ENCODE peak calls at places on chromosomes 6 and 20, in four cellular contexts. Y is HFF-Myc, Z is AG04450, G is GM13977. V is an unnamed sample.

GRCh38 chr6:4692664-4693063 is 83.5 kb upstream of the CDYL start:
- DNase-seq in Y (no peak), Z (no peak), G (no peak), V (no peak)

GRCh38 chr6:47135772-47136171 is 93.6 kb upstream of the ADGRF1 start:
- DNase-seq in Y (peak; percentile 85), Z (peak; percentile 75), G (no peak), V (peak; percentile 62)

GRCh38 chr20:45450097-45450818 is 19.3 kb upstream of the WFDC2 start:
- DNase-seq in Y (peak; percentile 30), Z (no peak), G (peak; percentile 43), V (peak; percentile 10)

GRCh38 chr6:100346203-100346602 is 118.5 kb downstream of the SIM1 start:
- DNase-seq in Y (no peak), Z (no peak), G (no peak), V (no peak)

GRCh38 chr6:51411726-51412125 is 593.1 kb downstream of the TFAP2B start:
- DNase-seq in Y (no peak), Z (no peak), G (no peak), V (no peak)

GRCh38 chr20:24745206-24745605 is 203.9 kb upstream of the CST7 start:
- DNase-seq in Y (no peak), Z (no peak), G (no peak), V (no peak)

GRCh38 chr20:63099426-63100267 is 92.9 kb upstream of the BHLHE23 start:
- DNase-seq in Y (no peak), Z (no peak), G (no peak), V (no peak)

GRCh38 chr6:34671801-34672656 is 24.5 kb downstream of the ILRUN start:
- DNase-seq in Y (no peak), Z (no peak), G (peak; percentile 75), V (no peak)

GRCh38 chr6:4350571-4351505 is 215.5 kb upstream of the ECI2 start:
- DNase-seq in Y (no peak), Z (no peak), G (no peak), V (no peak)

GRCh38 chr6:163338671-163339405 is 75.7 kb upstream of the QKI start:
- DNase-seq in Y (no peak), Z (no peak), G (no peak), V (no peak)

GRCh38 chr20:46308258-46309157 is at the start of gene CDH22:
- DNase-seq in Y (no peak), Z (no peak), G (peak; percentile 80), V (no peak)

GRCh38 chr6:160102399-160102798 is 19.2 kb upstream of the SLC22A1 start:
- DNase-seq in Y (no peak), Z (no peak), G (no peak), V (no peak)

GRCh38 chr20:63178889-63179751 is 36.8 kb downstream of the YTHDF1 start:
- DNase-seq in Y (no peak), Z (no peak), G (peak; percentile 91), V (no peak)

GRCh38 chr20:46400828-46401477 is 5.5 kb downstream of the ELMO2 start:
- DNase-seq in Y (peak; percentile 33), Z (no peak), G (no peak), V (peak; percentile 58)

GRCh38 chr20:62058941-62059340 is 6.7 kb downstream of the TAF4 start:
- DNase-seq in Y (no peak), Z (no peak), G (no peak), V (no peak)

GRCh38 chr6:105431226-105431625 is 28.3 kb upstream of the PREP start:
- DNase-seq in Y (no peak), Z (peak; percentile 15), G (peak; percentile 23), V (no peak)

GRCh38 chr20:35952480-35953410 is 1.6 kb downstream of the SCAND1 start:
- DNase-seq in Y (no peak), Z (peak; percentile 23), G (no peak), V (no peak)

DNA sequence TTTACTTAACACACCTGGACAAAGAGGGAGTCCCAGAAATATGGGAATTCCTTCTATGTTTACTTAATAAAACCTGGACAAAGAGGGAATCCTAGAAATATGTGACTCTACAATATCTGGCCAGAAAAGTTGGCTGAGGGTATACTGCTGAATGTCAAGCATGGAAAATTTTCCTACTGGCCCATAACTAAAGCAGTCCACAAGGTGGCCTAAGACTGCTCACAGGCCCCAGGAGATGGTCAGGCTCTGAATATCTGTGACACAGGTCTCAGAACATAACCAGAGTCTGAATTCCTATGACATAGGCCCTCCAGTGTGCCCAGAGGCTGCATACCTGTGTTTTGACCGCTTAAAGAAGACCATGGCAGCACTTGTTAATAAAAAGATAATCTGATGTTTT is 578.2 kb upstream of the NRSN1 start:
- DNase-seq in Y (no peak), Z (no peak), G (no peak), V (no peak)
- TF ChIP-seq CTCF in Y (no peak), Z (no peak), G (no peak), V (no peak)

GRCh38 chr20:59428441-59429205 is 128.2 kb downstream of the EDN3 start:
- DNase-seq in Y (no peak), Z (no peak), G (no peak), V (no peak)
- TF ChIP-seq CTCF in Y (no peak), Z (no peak), G (no peak), V (no peak)

GRCh38 chr20:44172572-44172950 is 14.4 kb downstream of the JPH2 start:
- DNase-seq in Y (no peak), Z (no peak), G (no peak), V (no peak)

GRCh38 chr20:44173846-44174245 is 13.1 kb downstream of the JPH2 start:
- DNase-seq in Y (no peak), Z (no peak), G (no peak), V (no peak)

GRCh38 chr20:44170796-44171410 is 16.1 kb downstream of the JPH2 start:
- DNase-seq in Y (no peak), Z (no peak), G (no peak), V (no peak)

GRCh38 chr20:44173116-44173515 is 13.9 kb downstream of the JPH2 start:
- DNase-seq in Y (no peak), Z (no peak), G (no peak), V (no peak)

DNA sequence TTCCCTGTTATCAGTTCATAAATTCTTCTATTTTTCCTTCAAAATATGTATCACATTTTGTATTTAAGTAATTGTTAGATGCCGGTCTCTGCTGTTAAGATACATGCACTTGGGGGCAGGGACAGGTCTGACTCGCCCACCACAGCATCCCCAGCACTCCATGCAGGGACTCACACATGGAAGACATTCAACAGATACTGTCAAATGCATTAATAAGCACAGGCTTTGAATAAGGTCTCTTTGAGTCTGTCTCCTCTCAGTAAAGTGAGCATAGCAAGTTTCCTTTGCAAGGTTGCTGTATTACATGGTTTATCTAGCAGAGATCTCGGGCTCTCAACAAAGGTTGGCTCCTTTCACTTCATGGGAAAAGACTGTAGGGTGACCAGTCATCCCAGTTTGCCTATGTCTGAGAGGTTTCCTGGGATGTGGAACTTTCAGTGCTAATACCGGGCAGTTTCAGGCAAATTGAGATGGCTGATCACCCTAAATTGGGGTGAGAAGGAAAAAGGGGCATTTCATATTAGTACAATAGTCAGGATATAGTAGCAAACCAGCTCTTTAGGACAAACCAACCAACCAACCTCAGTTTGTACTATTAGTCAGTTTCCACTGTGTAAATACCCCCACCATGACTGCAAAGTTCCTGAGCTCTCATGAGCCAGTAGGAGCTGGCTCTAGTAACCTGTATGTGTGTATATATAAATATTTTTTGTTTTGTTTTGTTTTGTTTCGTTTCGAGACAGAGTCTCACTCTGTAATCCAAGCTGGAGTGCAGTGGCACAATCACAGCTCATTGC is 15.0 kb downstream of the JPH2 start:
- DNase-seq in Y (no peak), Z (no peak), G (no peak), V (no peak)
- TF ChIP-seq CTCF in Y (no peak), Z (no peak), G (no peak), V (no peak)

DNA sequence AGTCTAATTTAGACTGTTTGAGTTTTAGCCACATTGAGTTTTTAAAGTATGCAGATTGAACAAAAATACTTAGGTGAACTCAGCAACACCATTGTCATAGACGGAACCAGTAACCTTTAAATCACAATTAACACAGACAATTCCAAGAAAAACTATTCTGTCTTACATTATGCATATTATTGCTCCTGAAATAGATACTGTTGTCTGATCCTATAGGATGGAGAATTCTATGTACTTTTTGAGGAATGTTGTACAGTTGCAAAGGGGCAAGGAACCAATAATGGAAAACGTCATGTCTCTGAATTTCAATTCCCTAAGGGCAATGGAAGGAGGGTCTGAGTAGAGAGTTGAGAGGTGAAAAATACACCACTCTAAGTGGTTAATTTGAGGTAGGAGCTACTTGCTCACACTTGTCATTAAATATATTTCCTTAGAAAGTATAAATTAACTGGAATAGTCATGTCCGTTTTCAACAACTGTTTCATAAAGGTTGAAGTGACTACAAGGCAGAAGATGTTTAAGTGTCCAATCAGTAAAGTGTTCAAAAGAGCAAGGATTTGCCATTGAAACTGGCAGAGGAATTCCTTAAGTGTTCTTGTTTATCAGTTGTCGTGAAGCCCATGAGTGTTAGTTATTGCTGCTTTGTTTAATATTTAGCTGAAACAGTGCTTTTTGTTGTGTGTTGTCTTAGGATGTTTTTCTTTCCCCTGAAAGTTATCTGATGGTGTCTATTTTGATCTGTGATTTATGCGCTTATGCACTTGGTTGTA is 1.3 kb downstream of the NKAIN2 start:
- DNase-seq in Y (no peak), Z (no peak), G (no peak), V (no peak)
- TF ChIP-seq CTCF in Y (no peak), Z (no peak), G (no peak), V (no peak)

DNA sequence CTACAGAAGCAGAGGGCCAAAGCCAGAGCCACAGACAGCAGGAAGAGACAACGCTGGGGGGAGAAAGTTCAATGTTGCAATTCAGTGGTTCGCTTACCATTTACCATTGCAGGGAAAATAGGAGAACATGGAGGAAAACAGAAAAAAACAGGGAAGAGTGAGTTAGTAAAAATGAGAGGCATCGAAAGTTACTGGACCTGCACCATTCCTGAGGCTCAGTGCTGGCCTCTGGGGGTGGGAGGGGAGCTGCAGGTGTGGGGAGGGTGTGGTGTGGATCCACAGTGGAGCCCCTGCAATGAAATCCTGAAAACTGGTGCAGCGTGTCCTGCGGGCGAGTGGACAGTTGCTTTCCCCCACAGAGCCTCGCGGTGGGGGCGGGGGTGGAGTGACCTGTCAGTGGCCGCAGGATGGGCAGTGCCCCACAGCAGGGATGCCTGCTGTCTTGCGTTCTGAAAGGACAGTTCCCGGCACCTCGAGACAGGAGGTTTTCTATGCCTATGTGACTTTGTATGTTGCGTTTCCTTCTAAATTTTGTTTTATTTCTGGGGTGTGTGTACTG is 5.7 kb downstream of the TMEM181 start:
- DNase-seq in Y (no peak), Z (no peak), G (no peak), V (no peak)
- TF ChIP-seq CTCF in Y (peak; percentile 7), Z (no peak), G (no peak), V (no peak)

GRCh38 chr6:155317186-155317585 is 2.9 kb upstream of the TFB1M start:
- DNase-seq in Y (no peak), Z (no peak), G (no peak), V (no peak)
- TF ChIP-seq CTCF in Y (no peak), Z (peak; percentile 28), G (no peak), V (peak; percentile 26)

DNA sequence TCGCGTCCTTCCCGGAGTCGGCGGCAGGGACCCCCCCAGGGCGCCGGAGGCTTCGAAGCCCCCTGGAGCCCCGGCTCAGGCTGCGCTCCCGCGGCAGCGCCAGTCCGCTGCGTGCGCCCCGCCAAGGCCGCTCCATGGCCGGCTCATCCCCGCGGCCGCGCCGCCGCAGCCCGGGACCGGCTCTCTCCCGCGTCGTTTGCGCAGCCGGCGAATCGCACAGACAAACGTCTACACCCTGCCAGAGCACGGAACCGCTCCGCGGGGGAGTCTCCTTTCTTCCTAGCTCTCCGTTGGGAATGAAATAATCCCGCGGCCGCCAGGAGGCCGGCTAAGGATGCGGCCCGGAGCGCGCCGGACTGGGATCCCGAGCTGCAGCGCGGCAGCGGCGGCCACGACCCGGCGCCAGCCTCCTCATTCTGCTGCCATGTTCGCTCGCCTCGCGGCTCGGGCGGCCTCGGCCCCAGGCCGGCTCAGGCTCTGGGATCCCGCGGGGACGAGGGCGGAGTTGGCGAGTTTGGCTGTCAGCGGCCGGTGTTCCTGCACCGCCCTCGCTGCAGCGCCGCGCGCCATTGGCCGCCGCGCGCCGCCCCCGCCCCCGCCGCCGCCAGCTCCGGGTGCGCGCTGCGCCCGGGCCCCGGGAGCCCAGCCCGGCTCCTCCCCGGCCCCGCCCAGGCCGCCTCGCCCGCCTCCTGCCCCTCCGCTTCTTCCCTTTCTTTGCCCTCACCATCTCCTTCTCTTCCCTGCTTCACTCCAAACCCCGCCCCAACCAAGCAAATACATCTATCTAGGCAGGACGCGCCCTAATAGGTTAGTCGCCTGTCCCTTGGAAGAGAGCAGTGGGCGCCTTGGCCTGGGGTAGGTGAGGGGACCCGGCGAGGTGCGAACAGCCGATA is at the start of gene GFOD1:
- DNase-seq in Y (no peak), Z (peak; percentile 37), G (peak; percentile 96), V (no peak)
- TF ChIP-seq CTCF in Y (peak; percentile 7), Z (peak; percentile 30), G (no peak), V (peak; percentile 16)

V was measured in AG09319.